ENCODE peak calls at places on chromosomes 3 and 15, in seven cellular contexts. O is HCT116, R is AG04449, B is spleen, S is lower lobe of right lung, I is psoas muscle, F is fibroblast of pulmonary artery. C is an unnamed sample.

GRCh38 chr15:72342385-72342784 is 22.4 kb upstream of the CELF6 start:
- DNase-seq in O (peak), R (no peak), B (no peak), S (no peak), I (no peak), F (peak), C (no peak)

GRCh38 chr15:65092046-65092770 is 15.7 kb downstream of the KBTBD13 start:
- DNase-seq in O (no peak), R (no peak), B (no peak), S (no peak), I (no peak), F (no peak), C (no peak)

GRCh38 chr3:130425484-130425883 is 80.0 kb downstream of the COL6A5 start:
- DNase-seq in O (no peak), R (no peak), B (no peak), S (no peak), I (no peak), F (no peak), C (no peak)

GRCh38 chr3:144643778-144644191 is 672.2 kb downstream of the DIPK2A start:
- DNase-seq in O (no peak), R (no peak), B (no peak), S (no peak), I (no peak), F (peak), C (no peak)

GRCh38 chr3:57382933-57383332 is 90.4 kb upstream of the ASB14 start:
- DNase-seq in O (no peak), R (no peak), B (no peak), S (no peak), I (no peak), F (peak), C (no peak)

GRCh38 chr3:110296885-110297284 is 774.7 kb upstream of the NECTIN3 start:
- DNase-seq in O (no peak), R (no peak), B (no peak), S (peak), I (no peak), F (no peak), C (no peak)

GRCh38 chr3:97763586-97764148 is 891 bp upstream of the ARL6 start:
- DNase-seq in O (no peak), R (no peak), B (no peak), S (no peak), I (no peak), F (no peak), C (no peak)

GRCh38 chr15:70856884-70857546 is 3.1 kb upstream of the LARP6 start:
- DNase-seq in O (peak), R (peak), B (no peak), S (no peak), I (peak), F (peak), C (peak)

GRCh38 chr15:75928680-75929608 is 25.3 kb downstream of the FBXO22 start:
- DNase-seq in O (peak), R (no peak), B (no peak), S (no peak), I (no peak), F (peak), C (no peak)

GRCh38 chr3:14832975-14833722 is 14.4 kb downstream of the FGD5 start:
- DNase-seq in O (no peak), R (no peak), B (no peak), S (no peak), I (no peak), F (no peak), C (no peak)

GRCh38 chr15:67834249-67834592 is 5.6 kb downstream of the RNU6-1 start:
- DNase-seq in O (no peak), R (no peak), B (no peak), S (no peak), I (no peak), F (no peak), C (no peak)

GRCh38 chr15:63968700-63969099 is 77.6 kb downstream of the DAPK2 start:
- DNase-seq in O (no peak), R (no peak), B (peak), S (no peak), I (no peak), F (no peak), C (no peak)

GRCh38 chr3:73542127-73542526 is 82.6 kb downstream of the PDZRN3 start:
- DNase-seq in O (no peak), R (no peak), B (no peak), S (no peak), I (no peak), F (no peak), C (no peak)

GRCh38 chr3:134603480-134603879 is 47.3 kb downstream of the KY start:
- DNase-seq in O (no peak), R (no peak), B (no peak), S (no peak), I (no peak), F (no peak), C (no peak)

GRCh38 chr3:57856675-57857074 is 100.6 kb downstream of the SLMAP start:
- DNase-seq in O (no peak), R (no peak), B (no peak), S (no peak), I (no peak), F (peak), C (no peak)

GRCh38 chr3:149299938-149300791 is 33.3 kb downstream of the TM4SF18 start:
- DNase-seq in O (peak), R (peak), B (no peak), S (no peak), I (peak), F (peak), C (peak)

GRCh38 chr15:96764501-96764900 is 434.0 kb downstream of the NR2F2 start:
- DNase-seq in O (no peak), R (no peak), B (no peak), S (no peak), I (no peak), F (no peak), C (no peak)

GRCh38 chr3:58874795-58875194 is 175.0 kb downstream of the CFAP20DC start:
- DNase-seq in O (peak), R (no peak), B (no peak), S (no peak), I (no peak), F (no peak), C (peak)

DNA sequence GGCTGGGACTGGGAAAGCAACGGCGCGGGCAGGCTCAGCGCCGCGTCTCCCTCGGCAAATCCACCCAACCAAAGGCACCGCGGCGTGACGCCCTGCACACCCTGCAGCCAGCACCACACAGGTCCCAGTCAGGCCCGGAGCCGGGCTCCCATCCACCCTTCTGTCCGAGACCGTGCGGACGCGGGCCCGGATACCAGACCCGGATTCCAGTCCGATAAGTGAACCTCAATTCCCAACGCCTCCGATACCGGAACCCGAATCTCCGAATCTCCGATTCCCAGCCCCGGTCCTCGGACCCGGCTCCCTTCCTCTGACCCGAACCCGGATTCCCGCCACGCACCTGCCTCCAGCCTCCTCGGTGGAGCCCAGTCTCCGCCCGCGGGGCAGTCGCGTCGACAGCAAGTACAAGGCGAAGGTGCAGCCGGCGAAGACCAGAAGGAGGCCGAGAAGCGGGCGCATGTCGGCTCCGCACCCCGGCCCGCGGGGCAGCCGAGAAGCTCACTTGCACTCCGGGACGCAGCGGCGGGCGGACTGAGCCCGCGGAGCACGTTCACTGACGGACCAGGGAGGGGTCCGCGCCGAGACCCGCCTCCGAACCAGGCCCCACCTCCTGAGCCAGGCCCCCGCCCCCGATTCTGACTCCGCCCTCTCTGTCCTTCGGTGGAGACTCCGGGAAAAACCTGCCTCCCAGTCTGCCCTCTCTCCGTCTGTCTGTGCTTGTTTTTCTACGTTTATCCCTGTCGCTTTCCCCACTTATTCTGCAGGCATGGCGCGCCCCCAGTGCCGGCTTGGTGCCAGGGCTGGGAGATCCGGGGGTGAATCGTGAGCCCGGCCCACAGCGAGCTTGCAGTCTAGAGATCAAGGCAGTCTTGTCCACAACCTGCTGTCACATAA is at the start of gene TMEM41A:
- DNase-seq in O (peak), R (peak), B (peak), S (peak), I (peak), F (peak), C (peak)
- TF ChIP-seq CTCF in O (no peak), R (no peak), B (no peak), S (no peak), I (no peak), F (no peak), C (no peak)

GRCh38 chr3:49867871-49868321 is 1.8 kb downstream of the CAMKV start:
- DNase-seq in O (no peak), R (no peak), B (no peak), S (no peak), I (no peak), F (peak), C (peak)

GRCh38 chr3:49867400-49867799 is 2.3 kb downstream of the CAMKV start:
- DNase-seq in O (no peak), R (no peak), B (no peak), S (no peak), I (no peak), F (no peak), C (no peak)

GRCh38 chr3:49871536-49872157 is 1.9 kb upstream of the CAMKV start:
- DNase-seq in O (no peak), R (no peak), B (no peak), S (no peak), I (no peak), F (no peak), C (no peak)

GRCh38 chr3:49868951-49869454 is 703 bp downstream of the CAMKV start:
- DNase-seq in O (no peak), R (no peak), B (no peak), S (no peak), I (no peak), F (no peak), C (no peak)

GRCh38 chr3:49869525-49870126 is at the start of gene CAMKV:
- DNase-seq in O (no peak), R (no peak), B (peak), S (no peak), I (no peak), F (no peak), C (no peak)
- H3K4me3 ChIP-seq in O (no peak), R (no peak), B (peak), S (peak), I (peak), F (no peak), C (peak)

GRCh38 chr15:34354286-34354685 is 11.2 kb downstream of the NUTM1 start:
- DNase-seq in O (no peak), R (no peak), B (no peak), S (no peak), I (no peak), F (no peak), C (no peak)
- TF ChIP-seq CTCF in O (no peak), R (no peak), B (no peak), S (no peak), I (no peak), F (no peak), C (no peak)

GRCh38 chr3:19946291-19946831 is 536 bp upstream of the RAB5A start:
- DNase-seq in O (no peak), R (no peak), B (no peak), S (no peak), I (no peak), F (no peak), C (no peak)

GRCh38 chr3:19947549-19948071 is 713 bp downstream of the RAB5A start:
- DNase-seq in O (peak), R (no peak), B (no peak), S (peak), I (no peak), F (peak), C (no peak)

GRCh38 chr3:19948192-19948591 is 1.3 kb downstream of the RAB5A start:
- DNase-seq in O (no peak), R (no peak), B (no peak), S (no peak), I (no peak), F (no peak), C (no peak)

GRCh38 chr3:19946832-19947548 is at the start of gene RAB5A:
- DNase-seq in O (peak), R (peak), B (peak), S (peak), I (peak), F (peak), C (peak)

DNA sequence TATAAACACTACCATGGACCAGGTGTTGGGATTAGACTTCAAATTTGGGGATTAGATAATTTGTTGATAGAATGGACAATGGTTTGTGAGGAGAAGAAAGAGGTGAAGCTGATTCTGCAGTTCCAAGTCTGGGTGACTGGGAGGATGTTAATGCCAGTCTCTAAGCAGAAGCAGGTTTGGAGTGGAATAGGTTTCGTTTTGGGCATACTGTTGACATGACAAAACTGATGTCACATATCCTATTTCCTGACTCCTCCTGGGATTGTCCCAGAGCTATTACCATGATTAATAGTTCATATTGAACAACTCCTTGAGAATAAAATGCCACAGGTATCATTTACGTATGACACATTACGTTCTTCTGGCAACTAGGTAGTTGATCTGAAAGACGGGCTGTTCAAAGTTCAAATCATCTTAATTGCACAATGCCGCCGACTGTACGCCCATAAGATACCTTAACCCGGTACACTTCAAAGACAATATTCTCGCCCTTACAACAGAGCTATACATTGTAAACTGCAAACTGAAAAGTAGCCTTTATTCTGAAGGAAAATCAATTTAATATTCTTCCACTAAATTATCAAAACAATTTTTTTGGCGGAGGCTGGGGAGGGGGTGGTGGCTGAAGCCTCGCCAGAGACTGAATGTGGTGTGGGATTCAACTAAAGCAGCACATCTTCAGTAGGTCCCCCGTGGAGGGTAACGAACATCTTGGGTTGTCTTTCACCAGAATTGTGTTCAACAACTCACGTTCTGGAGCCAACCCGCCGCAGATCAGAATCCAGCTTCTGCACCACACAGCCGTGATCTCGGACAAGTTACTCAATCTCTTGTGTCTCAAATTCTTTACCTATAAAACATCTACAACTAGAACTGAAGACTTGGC is 1.2 kb upstream of the RAB5A start:
- DNase-seq in O (no peak), R (no peak), B (peak), S (no peak), I (no peak), F (no peak), C (no peak)
- H3K4me3 ChIP-seq in O (peak), R (peak), B (peak), S (peak), I (peak), F (peak), C (peak)

GRCh38 chr15:81097116-81097892 is 36.8 kb upstream of the CFAP161 start:
- DNase-seq in O (no peak), R (no peak), B (no peak), S (no peak), I (no peak), F (no peak), C (no peak)
- TF ChIP-seq CTCF in O (no peak), R (no peak), B (no peak), S (no peak), I (no peak), F (no peak), C (no peak)

DNA sequence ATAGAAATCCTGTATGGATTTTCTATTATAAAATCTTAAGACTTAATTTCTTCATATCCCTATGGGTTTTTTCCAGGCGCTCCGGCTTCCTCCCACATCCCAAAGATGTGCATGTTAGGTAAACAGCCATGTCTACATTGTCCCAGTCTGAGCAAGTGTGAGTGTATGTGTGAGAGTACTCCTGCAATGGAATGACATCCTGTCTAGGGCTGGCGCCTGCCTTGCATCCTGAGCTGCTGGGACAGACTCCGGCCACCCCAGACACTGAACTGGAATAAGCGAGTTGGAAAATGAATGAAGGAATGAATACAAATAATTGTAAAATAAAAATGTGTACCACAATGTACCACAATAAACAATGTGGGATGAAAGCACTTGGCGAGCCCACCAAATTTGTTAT is 69.2 kb downstream of the RFTN1 start:
- DNase-seq in O (no peak), R (no peak), B (no peak), S (no peak), I (no peak), F (no peak), C (no peak)
- H3K4me3 ChIP-seq in O (no peak), R (no peak), B (no peak), S (no peak), I (no peak), F (no peak), C (no peak)